ENCODE peak calls at places on chromosomes 11 and 22, in ten cellular contexts. L is left lobe of liver; X is lower lobe of right lung; W is Calu3; R is stimulated activated CD4-positive, alpha-beta T cell treated with anti-CD3 and anti-CD28 coated beads, Interleukin-4, amount 100 ng/mL, for 4 hours; Y is RPMI8226; Q is progenitor cell of endocrine pancreas; D is HFFc6; O is effector CD4-positive, alpha-beta T cell; C is NCI-H1694 treated with DMSO at 0.1 percent for 48 hours. A is an unnamed sample.

GRCh38 chr11:70142171-70142875 is 60.8 kb upstream of the FADD start:
- DNase-seq in Y (no peak), W (peak), C (no peak), L (no peak), R (no peak), O (no peak), X (no peak), D (no peak), Q (no peak), A (no peak)

GRCh38 chr11:83713701-83714100 is 427.5 kb upstream of the CCDC90B start:
- DNase-seq in C (peak), W (no peak), D (peak), L (peak), O (no peak), Y (peak), X (no peak), R (no peak), Q (no peak), A (peak)

GRCh38 chr22:24521791-24522245 is 26.7 kb downstream of the UPB1 start:
- DNase-seq in Q (peak), Y (peak), X (peak), O (no peak), W (peak), D (peak), L (no peak), R (no peak), C (peak), A (no peak)

GRCh38 chr22:31954535-31955326 is 10.4 kb downstream of the YWHAH start:
- DNase-seq in Y (no peak), O (no peak), C (no peak), X (no peak), L (no peak), R (no peak), D (no peak), W (no peak), Q (no peak), A (no peak)

GRCh38 chr11:110490886-110491285 is 61.1 kb downstream of the FDX1 start:
- DNase-seq in L (no peak), O (no peak), Y (no peak), Q (no peak), W (no peak), D (peak), X (no peak), C (no peak), R (no peak), A (peak)

GRCh38 chr11:85313741-85314140 is 313.4 kb downstream of the DLG2 start:
- DNase-seq in O (no peak), D (no peak), X (no peak), R (no peak), L (no peak), Y (no peak), C (no peak), Q (no peak), W (no peak), A (no peak)

GRCh38 chr11:107951105-107951504 is 22.9 kb downstream of the RAB39A start:
- DNase-seq in Y (no peak), D (no peak), O (no peak), C (no peak), W (no peak), Q (no peak), L (no peak), X (no peak), R (no peak), A (no peak)

GRCh38 chr11:8241373-8242112 is 22.1 kb downstream of the LMO1 start:
- DNase-seq in C (no peak), W (no peak), D (no peak), Y (no peak), X (no peak), L (no peak), R (no peak), Q (no peak), O (no peak), A (no peak)

GRCh38 chr11:129375731-129376657 is at the start of gene BARX2:
- DNase-seq in L (no peak), D (peak), X (peak), O (no peak), W (no peak), C (no peak), R (peak), Y (peak), Q (peak), A (no peak)

GRCh38 chr22:30277547-30278344 is 11.1 kb upstream of the OSM start:
- DNase-seq in C (no peak), R (no peak), Q (no peak), D (peak), X (no peak), O (no peak), Y (peak), W (no peak), L (no peak), A (peak)

GRCh38 chr11:13210424-13210823 is 67.2 kb upstream of the BMAL1 start:
- DNase-seq in X (peak), C (peak), L (peak), Y (peak), R (no peak), O (peak), Q (peak), W (peak), D (peak), A (no peak)

GRCh38 chr11:60528934-60529333 is 13.7 kb downstream of the MS4A13 start:
- DNase-seq in O (no peak), X (no peak), D (no peak), C (no peak), W (no peak), Q (no peak), L (no peak), Y (peak), R (no peak), A (no peak)

GRCh38 chr22:28231423-28231822 is 312.4 kb upstream of the PITPNB start:
- DNase-seq in O (no peak), W (no peak), C (no peak), Q (no peak), Y (no peak), R (no peak), X (no peak), D (no peak), L (no peak), A (no peak)

GRCh38 chr22:43206515-43207161 is 19.7 kb upstream of the TTLL12 start:
- DNase-seq in L (no peak), C (no peak), O (no peak), Q (no peak), R (no peak), D (no peak), X (peak), W (no peak), Y (no peak), A (no peak)

GRCh38 chr11:1207451-1208360 is 15.2 kb upstream of the MUC5B start:
- DNase-seq in L (peak), Q (peak), Y (no peak), O (no peak), R (no peak), X (peak), D (no peak), C (no peak), W (no peak), A (no peak)

GRCh38 chr11:16261836-16262644 is 94.3 kb downstream of the SOX6 start:
- DNase-seq in L (no peak), W (no peak), R (no peak), O (no peak), D (no peak), C (no peak), X (no peak), Y (no peak), Q (no peak), A (no peak)

GRCh38 chr11:122069946-122070345 is 46.1 kb downstream of the BLID start:
- DNase-seq in D (peak), R (no peak), W (peak), L (no peak), X (peak), Y (peak), O (no peak), C (no peak), Q (peak), A (peak)

GRCh38 chr22:22692707-22693530 is 48.5 kb downstream of the GGTLC2 start:
- DNase-seq in Y (peak), O (peak), D (peak), L (peak), C (no peak), W (peak), R (peak), X (no peak), Q (peak), A (peak)

GRCh38 chr22:44304354-44304753 is 8.4 kb downstream of the SHISAL1 start:
- DNase-seq in Y (no peak), W (no peak), O (no peak), C (no peak), L (no peak), D (peak), X (no peak), R (no peak), Q (no peak), A (peak)

GRCh38 chr11:79417069-79417920 is 23.5 kb downstream of the TENM4 start:
- DNase-seq in D (no peak), L (no peak), C (no peak), W (no peak), Y (no peak), Q (no peak), O (no peak), R (no peak), X (no peak), A (no peak)

GRCh38 chr11:65486570-65487466 is 12.0 kb upstream of the MALAT1 start:
- DNase-seq in L (no peak), W (no peak), R (no peak), D (no peak), X (no peak), Q (no peak), O (no peak), Y (no peak), C (no peak), A (no peak)

GRCh38 chr22:46108564-46109473 is 41.5 kb upstream of the PPARA start:
- DNase-seq in C (no peak), Y (no peak), L (peak), O (no peak), Q (no peak), W (peak), D (peak), R (no peak), X (no peak), A (no peak)

GRCh38 chr11:62611705-62612365 is 740 bp downstream of the EML3 start:
- DNase-seq in W (peak), L (no peak), Y (peak), R (peak), Q (no peak), C (no peak), D (peak), X (peak), O (peak), A (no peak)

GRCh38 chr11:72641900-72642814 is 32.1 kb downstream of the PDE2A start:
- DNase-seq in L (peak), Q (peak), C (no peak), Y (no peak), D (no peak), O (no peak), X (peak), R (peak), W (peak), A (no peak)

GRCh38 chr22:19085233-19086043 is 36.8 kb downstream of the DGCR2 start:
- DNase-seq in Y (no peak), C (peak), Q (no peak), D (peak), L (peak), W (peak), X (no peak), R (no peak), O (no peak), A (no peak)

GRCh38 chr11:17405232-17406005 is 17.0 kb upstream of the KCNJ11 start:
- DNase-seq in R (no peak), L (peak), Q (no peak), Y (peak), D (peak), O (no peak), C (no peak), W (peak), X (peak), A (peak)

GRCh38 chr11:34261095-34261494 is 96.7 kb downstream of the ABTB2 start:
- DNase-seq in Q (no peak), D (no peak), X (no peak), Y (no peak), R (no peak), L (no peak), O (no peak), W (no peak), C (no peak), A (no peak)

GRCh38 chr22:31652911-31653684 is 8.9 kb downstream of the PISD start:
- DNase-seq in L (no peak), Q (no peak), C (no peak), O (no peak), W (no peak), R (no peak), X (no peak), Y (no peak), D (no peak), A (no peak)

GRCh38 chr11:2700415-2701211 is 819 bp upstream of the KCNQ1OT1 start:
- DNase-seq in R (peak), D (no peak), X (peak), Q (no peak), C (no peak), W (peak), Y (no peak), L (peak), O (no peak), A (no peak)

GRCh38 chr11:14539867-14540475 is 19.8 kb upstream of the PSMA1 start:
- DNase-seq in Q (no peak), C (no peak), R (no peak), X (no peak), Y (no peak), O (no peak), D (no peak), W (no peak), L (peak), A (no peak)

A was measured in GM04503.